ENCODE peak calls at places on chromosomes 16 and 17, in six cellular contexts. One of them, this sample, is unnamed. For H3K9me3, the result is how much of the 10 kb centered on the place peaks cover.

GRCh38 chr17:66863820-66864219 is 28.9 kb downstream of the CACNG5 start:
- DNase-seq in CD4-positive, alpha-beta T cell: no peak
- DNase-seq in lung: no peak
- DNase-seq in heart left ventricle: no peak
- DNase-seq in right lobe of liver: no peak
- DNase-seq in heart right ventricle: no peak
- DNase-seq in this sample: no peak

GRCh38 chr17:56815711-56816110 is 18.0 kb downstream of the C17orf67 start:
- DNase-seq in heart right ventricle: no peak
- DNase-seq in lung: no peak
- DNase-seq in heart left ventricle: no peak
- DNase-seq in right lobe of liver: no peak
- DNase-seq in CD4-positive, alpha-beta T cell: no peak
- DNase-seq in this sample: no peak

GRCh38 chr17:70006159-70006558 is 68.9 kb upstream of the KCNJ16 start:
- DNase-seq in right lobe of liver: no peak
- DNase-seq in heart right ventricle: no peak
- DNase-seq in lung: no peak
- DNase-seq in heart left ventricle: no peak
- DNase-seq in CD4-positive, alpha-beta T cell: no peak
- DNase-seq in this sample: no peak

GRCh38 chr17:7315570-7316243 is 547 bp upstream of the GPS2 start:
- DNase-seq in heart right ventricle: no peak
- DNase-seq in heart left ventricle: peak
- DNase-seq in right lobe of liver: no peak
- DNase-seq in lung: no peak
- DNase-seq in CD4-positive, alpha-beta T cell: no peak
- DNase-seq in this sample: no peak

GRCh38 chr16:66364117-66364958 is 2.2 kb upstream of the CDH5 start:
- DNase-seq in right lobe of liver: no peak
- DNase-seq in heart left ventricle: peak
- DNase-seq in lung: no peak
- DNase-seq in heart right ventricle: peak
- DNase-seq in CD4-positive, alpha-beta T cell: no peak
- DNase-seq in this sample: no peak

GRCh38 chr17:75922963-75923874 is 17.6 kb downstream of the FBF1 start:
- DNase-seq in heart right ventricle: no peak
- DNase-seq in right lobe of liver: no peak
- DNase-seq in CD4-positive, alpha-beta T cell: no peak
- DNase-seq in lung: no peak
- DNase-seq in heart left ventricle: no peak
- DNase-seq in this sample: no peak

GRCh38 chr16:23998771-23999170 is 163.0 kb downstream of the PRKCB start:
- DNase-seq in CD4-positive, alpha-beta T cell: no peak
- DNase-seq in heart right ventricle: no peak
- DNase-seq in lung: no peak
- DNase-seq in heart left ventricle: no peak
- DNase-seq in right lobe of liver: no peak
- DNase-seq in this sample: no peak

GRCh38 chr17:81438688-81439087 is 43.4 kb downstream of the BAHCC1 start:
- DNase-seq in CD4-positive, alpha-beta T cell: no peak
- DNase-seq in heart right ventricle: no peak
- DNase-seq in lung: no peak
- DNase-seq in heart left ventricle: no peak
- DNase-seq in right lobe of liver: no peak
- DNase-seq in this sample: no peak

GRCh38 chr17:81020767-81021497 is 14.0 kb upstream of the BAIAP2 start:
- DNase-seq in lung: peak
- DNase-seq in right lobe of liver: peak
- DNase-seq in heart right ventricle: peak
- DNase-seq in heart left ventricle: peak
- DNase-seq in CD4-positive, alpha-beta T cell: no peak
- DNase-seq in this sample: no peak

GRCh38 chr17:78347453-78347852 is 12.4 kb downstream of the SOCS3 start:
- DNase-seq in heart right ventricle: no peak
- DNase-seq in heart left ventricle: no peak
- DNase-seq in CD4-positive, alpha-beta T cell: no peak
- DNase-seq in lung: peak
- DNase-seq in right lobe of liver: no peak
- DNase-seq in this sample: no peak

GRCh38 chr17:142102-142661 is 4.8 kb downstream of the SCGB1C2 start:
- DNase-seq in CD4-positive, alpha-beta T cell: no peak
- DNase-seq in heart right ventricle: no peak
- DNase-seq in lung: peak
- DNase-seq in heart left ventricle: no peak
- DNase-seq in right lobe of liver: peak
- DNase-seq in this sample: peak

GRCh38 chr17:27319536-27320221 is 25.8 kb downstream of the WSB1 start:
- DNase-seq in heart right ventricle: peak
- DNase-seq in right lobe of liver: peak
- DNase-seq in lung: peak
- DNase-seq in heart left ventricle: peak
- DNase-seq in CD4-positive, alpha-beta T cell: no peak
- DNase-seq in this sample: no peak

GRCh38 chr16:85902366-85903155 is 3.6 kb downstream of the IRF8 start:
- DNase-seq in heart right ventricle: no peak
- DNase-seq in right lobe of liver: no peak
- DNase-seq in heart left ventricle: no peak
- DNase-seq in lung: no peak
- DNase-seq in CD4-positive, alpha-beta T cell: peak
- DNase-seq in this sample: no peak

GRCh38 chr17:50234581-50234980 is 33.1 kb upstream of the COL1A1 start:
- DNase-seq in CD4-positive, alpha-beta T cell: no peak
- DNase-seq in lung: no peak
- DNase-seq in heart left ventricle: no peak
- DNase-seq in heart right ventricle: no peak
- DNase-seq in right lobe of liver: no peak
- DNase-seq in this sample: no peak

GRCh38 chr16:89036776-89037175 is 56.9 kb upstream of the ACSF3 start:
- DNase-seq in right lobe of liver: no peak
- DNase-seq in CD4-positive, alpha-beta T cell: no peak
- DNase-seq in heart right ventricle: peak
- DNase-seq in heart left ventricle: peak
- DNase-seq in lung: no peak
- DNase-seq in this sample: no peak

GRCh38 chr16:17591655-17592405 is 121.1 kb upstream of the XYLT1 start:
- DNase-seq in CD4-positive, alpha-beta T cell: no peak
- DNase-seq in heart left ventricle: no peak
- DNase-seq in heart right ventricle: no peak
- DNase-seq in right lobe of liver: no peak
- DNase-seq in lung: no peak
- DNase-seq in this sample: no peak

GRCh38 chr16:74035816-74036215 is 260.8 kb upstream of the PSMD7 start:
- DNase-seq in lung: no peak
- DNase-seq in CD4-positive, alpha-beta T cell: no peak
- DNase-seq in right lobe of liver: no peak
- DNase-seq in heart left ventricle: no peak
- DNase-seq in heart right ventricle: no peak
- DNase-seq in this sample: peak

GRCh38 chr17:5203178-5203907 is 11.7 kb upstream of the ZNF594 start:
- DNase-seq in lung: no peak
- DNase-seq in right lobe of liver: no peak
- DNase-seq in heart right ventricle: no peak
- DNase-seq in heart left ventricle: no peak
- DNase-seq in CD4-positive, alpha-beta T cell: no peak
- DNase-seq in this sample: no peak

GRCh38 chr16:73890524-73891500 is 405.8 kb upstream of the PSMD7 start:
- DNase-seq in lung: no peak
- DNase-seq in heart left ventricle: no peak
- DNase-seq in heart right ventricle: no peak
- DNase-seq in right lobe of liver: no peak
- DNase-seq in CD4-positive, alpha-beta T cell: no peak
- DNase-seq in this sample: no peak

GRCh38 chr17:6577686-6578263 is 21.4 kb upstream of the PITPNM3 start:
- DNase-seq in right lobe of liver: no peak
- DNase-seq in CD4-positive, alpha-beta T cell: no peak
- DNase-seq in heart left ventricle: no peak
- DNase-seq in heart right ventricle: no peak
- DNase-seq in lung: no peak
- DNase-seq in this sample: no peak

GRCh38 chr17:65057520-65058075 is 1.1 kb upstream of the GNA13 start:
- DNase-seq in CD4-positive, alpha-beta T cell: peak
- DNase-seq in heart left ventricle: peak
- DNase-seq in lung: no peak
- DNase-seq in right lobe of liver: peak
- DNase-seq in heart right ventricle: peak
- DNase-seq in this sample: no peak

GRCh38 chr17:32912218-32912897 is 15.6 kb upstream of the TMEM98 start:
- DNase-seq in lung: peak
- DNase-seq in heart left ventricle: peak
- DNase-seq in CD4-positive, alpha-beta T cell: no peak
- DNase-seq in right lobe of liver: peak
- DNase-seq in heart right ventricle: peak
- DNase-seq in this sample: peak

GRCh38 chr16:30095166-30096078 is 591 bp downstream of the YPEL3 start:
- DNase-seq in lung: no peak
- DNase-seq in CD4-positive, alpha-beta T cell: no peak
- DNase-seq in heart right ventricle: peak
- DNase-seq in heart left ventricle: peak
- DNase-seq in right lobe of liver: no peak
- DNase-seq in this sample: no peak

GRCh38 chr16:2206420-2206779 is 1.1 kb downstream of the MLST8 start:
- DNase-seq in lung: no peak
- DNase-seq in right lobe of liver: no peak
- DNase-seq in heart right ventricle: no peak
- DNase-seq in heart left ventricle: no peak
- DNase-seq in CD4-positive, alpha-beta T cell: no peak
- DNase-seq in this sample: no peak

GRCh38 chr17:72425133-72425795 is 304.4 kb downstream of the SOX9 start:
- DNase-seq in CD4-positive, alpha-beta T cell: no peak
- DNase-seq in heart right ventricle: no peak
- DNase-seq in heart left ventricle: no peak
- DNase-seq in right lobe of liver: no peak
- DNase-seq in lung: no peak
- DNase-seq in this sample: no peak

GRCh38 chr16:84396537-84397008 is 28.2 kb downstream of the ATP2C2 start:
- DNase-seq in right lobe of liver: no peak
- DNase-seq in heart right ventricle: no peak
- DNase-seq in heart left ventricle: no peak
- DNase-seq in lung: peak
- DNase-seq in CD4-positive, alpha-beta T cell: no peak
- DNase-seq in this sample: peak

GRCh38 chr17:51422634-51423033 is 162.3 kb downstream of the UTP18 start:
- DNase-seq in heart left ventricle: no peak
- DNase-seq in lung: no peak
- DNase-seq in heart right ventricle: no peak
- DNase-seq in right lobe of liver: no peak
- DNase-seq in CD4-positive, alpha-beta T cell: no peak
- DNase-seq in this sample: no peak

GRCh38 chr16:60651351-60651750 is 1384.9 kb downstream of the CDH8 start:
- DNase-seq in CD4-positive, alpha-beta T cell: no peak
- DNase-seq in heart right ventricle: no peak
- DNase-seq in lung: no peak
- DNase-seq in right lobe of liver: no peak
- DNase-seq in heart left ventricle: no peak
- DNase-seq in this sample: no peak

GRCh38 chr16:60655514-60656153 is 1380.6 kb downstream of the CDH8 start:
- DNase-seq in heart left ventricle: no peak
- DNase-seq in heart right ventricle: no peak
- DNase-seq in CD4-positive, alpha-beta T cell: no peak
- DNase-seq in right lobe of liver: no peak
- DNase-seq in lung: no peak
- DNase-seq in this sample: no peak
- H3K9me3 ChIP-seq in heart left ventricle: under half
- H3K9me3 ChIP-seq in heart right ventricle: under half
- H3K9me3 ChIP-seq in CD4-positive, alpha-beta T cell: under half
- H3K9me3 ChIP-seq in right lobe of liver: under half
- H3K9me3 ChIP-seq in lung: under half
- H3K9me3 ChIP-seq in this sample: under half

GRCh38 chr16:11398136-11398535 is 52.9 kb downstream of the RMI2 start:
- DNase-seq in heart left ventricle: no peak
- DNase-seq in right lobe of liver: no peak
- DNase-seq in lung: no peak
- DNase-seq in CD4-positive, alpha-beta T cell: no peak
- DNase-seq in heart right ventricle: no peak
- DNase-seq in this sample: no peak

GRCh38 chr16:11401161-11402050 is 56.1 kb downstream of the RMI2 start:
- DNase-seq in heart right ventricle: peak
- DNase-seq in CD4-positive, alpha-beta T cell: no peak
- DNase-seq in heart left ventricle: peak
- DNase-seq in lung: peak
- DNase-seq in right lobe of liver: peak
- DNase-seq in this sample: no peak

GRCh38 chr16:11398851-11399250 is 53.6 kb downstream of the RMI2 start:
- DNase-seq in CD4-positive, alpha-beta T cell: no peak
- DNase-seq in heart right ventricle: no peak
- DNase-seq in lung: no peak
- DNase-seq in heart left ventricle: peak
- DNase-seq in right lobe of liver: no peak
- DNase-seq in this sample: no peak

GRCh38 chr16:11399261-11399831 is 54.1 kb downstream of the RMI2 start:
- DNase-seq in lung: no peak
- DNase-seq in heart right ventricle: no peak
- DNase-seq in right lobe of liver: no peak
- DNase-seq in heart left ventricle: no peak
- DNase-seq in CD4-positive, alpha-beta T cell: no peak
- DNase-seq in this sample: no peak

GRCh38 chr16:11400076-11400475 is 54.8 kb downstream of the RMI2 start:
- DNase-seq in right lobe of liver: no peak
- DNase-seq in heart left ventricle: no peak
- DNase-seq in heart right ventricle: no peak
- DNase-seq in lung: no peak
- DNase-seq in CD4-positive, alpha-beta T cell: no peak
- DNase-seq in this sample: no peak
- TF ChIP-seq CTCF in right lobe of liver: no peak
- TF ChIP-seq CTCF in heart left ventricle: no peak
- TF ChIP-seq CTCF in heart right ventricle: no peak
- TF ChIP-seq CTCF in lung: no peak
- TF ChIP-seq CTCF in CD4-positive, alpha-beta T cell: no peak
- TF ChIP-seq CTCF in this sample: no peak

GRCh38 chr16:35598696-35599332 is 2139.4 kb downstream of the TP53TG3F start:
- DNase-seq in heart right ventricle: no peak
- DNase-seq in heart left ventricle: no peak
- DNase-seq in lung: no peak
- DNase-seq in CD4-positive, alpha-beta T cell: no peak
- DNase-seq in right lobe of liver: no peak
- DNase-seq in this sample: no peak

GRCh38 chr16:35602116-35602515 is 2142.7 kb downstream of the TP53TG3F start:
- DNase-seq in lung: no peak
- DNase-seq in heart left ventricle: no peak
- DNase-seq in right lobe of liver: no peak
- DNase-seq in heart right ventricle: no peak
- DNase-seq in CD4-positive, alpha-beta T cell: no peak
- DNase-seq in this sample: no peak

GRCh38 chr16:35599429-35600165 is 2140.2 kb downstream of the TP53TG3F start:
- DNase-seq in heart left ventricle: no peak
- DNase-seq in lung: no peak
- DNase-seq in heart right ventricle: no peak
- DNase-seq in CD4-positive, alpha-beta T cell: no peak
- DNase-seq in right lobe of liver: no peak
- DNase-seq in this sample: no peak

GRCh38 chr16:35596467-35596866 is 2137.1 kb downstream of the TP53TG3F start:
- DNase-seq in lung: no peak
- DNase-seq in CD4-positive, alpha-beta T cell: no peak
- DNase-seq in right lobe of liver: no peak
- DNase-seq in heart right ventricle: no peak
- DNase-seq in heart left ventricle: no peak
- DNase-seq in this sample: no peak
- H3K9me3 ChIP-seq in lung: under half
- H3K9me3 ChIP-seq in CD4-positive, alpha-beta T cell: under half
- H3K9me3 ChIP-seq in right lobe of liver: under half
- H3K9me3 ChIP-seq in heart right ventricle: under half
- H3K9me3 ChIP-seq in heart left ventricle: under half
- H3K9me3 ChIP-seq in this sample: under half

GRCh38 chr16:18958621-18959578 is 24.8 kb upstream of the TMC7 start:
- DNase-seq in heart left ventricle: no peak
- DNase-seq in heart right ventricle: no peak
- DNase-seq in lung: no peak
- DNase-seq in right lobe of liver: no peak
- DNase-seq in CD4-positive, alpha-beta T cell: no peak
- DNase-seq in this sample: no peak
- TF ChIP-seq CTCF in heart left ventricle: no peak
- TF ChIP-seq CTCF in heart right ventricle: no peak
- TF ChIP-seq CTCF in lung: no peak
- TF ChIP-seq CTCF in right lobe of liver: no peak
- TF ChIP-seq CTCF in CD4-positive, alpha-beta T cell: no peak
- TF ChIP-seq CTCF in this sample: no peak